ENCODE peak calls at places on chromosome 4, in seven cellular contexts. D, L, O, A, U, E and P are unnamed samples.
A peak's percentile ranks its signal among the peaks of the same experiment; 100 is the strongest.

GRCh38 chr4:6907658-6908191 is 1.9 kb upstream of the TBC1D14 start:
- DNase-seq in D (no peak), L (no peak), O (peak; percentile 47), A (no peak), U (no peak), E (no peak), P (no peak)

GRCh38 chr4:184150102-184150839 is 67.4 kb downstream of the ENPP6 start:
- DNase-seq in D (no peak), L (no peak), O (no peak), A (no peak), U (no peak), E (no peak), P (no peak)

GRCh38 chr4:174216935-174217272 is 66.6 kb downstream of the FBXO8 start:
- DNase-seq in D (no peak), L (no peak), O (no peak), A (no peak), U (no peak), E (no peak), P (no peak)

GRCh38 chr4:33133723-33134122 is 2413.6 kb downstream of the PCDH7 start:
- DNase-seq in D (no peak), L (no peak), O (no peak), A (no peak), U (no peak), E (no peak), P (no peak)

GRCh38 chr4:118904935-118905334 is 16.3 kb downstream of the SYNPO2 start:
- DNase-seq in D (no peak), L (no peak), O (no peak), A (no peak), U (no peak), E (no peak), P (no peak)

GRCh38 chr4:158789853-158790252 is 21.0 kb downstream of the FNIP2 start:
- DNase-seq in D (no peak), L (no peak), O (no peak), A (no peak), U (no peak), E (no peak), P (no peak)

GRCh38 chr4:188297873-188298272 is 158.6 kb downstream of the TRIML1 start:
- DNase-seq in D (no peak), L (no peak), O (no peak), A (no peak), U (no peak), E (no peak), P (no peak)

GRCh38 chr4:98199247-98199646 is 56.0 kb upstream of the STPG2 start:
- DNase-seq in D (no peak), L (no peak), O (no peak), A (no peak), U (no peak), E (no peak), P (no peak)

GRCh38 chr4:32184186-32184585 is 1464.0 kb downstream of the PCDH7 start:
- DNase-seq in D (no peak), L (no peak), O (no peak), A (no peak), U (no peak), E (no peak), P (no peak)

GRCh38 chr4:1241936-1242505 is 6.9 kb downstream of the CTBP1 start:
- DNase-seq in D (no peak), L (peak; percentile 10), O (no peak), A (peak; percentile 50), U (no peak), E (no peak), P (no peak)

GRCh38 chr4:110091426-110091825 is 107.0 kb downstream of the ELOVL6 start:
- DNase-seq in D (no peak), L (no peak), O (no peak), A (no peak), U (no peak), E (no peak), P (no peak)

GRCh38 chr4:3262208-3263052 is 13.5 kb downstream of the MSANTD1 start:
- DNase-seq in D (no peak), L (peak; percentile 39), O (no peak), A (peak; percentile 56), U (no peak), E (no peak), P (no peak)

GRCh38 chr4:2441393-2442174 is 22.8 kb downstream of the CFAP99 start:
- DNase-seq in D (peak; percentile 68), L (no peak), O (peak; percentile 91), A (no peak), U (peak; percentile 76), E (peak; percentile 93), P (peak; percentile 22)

GRCh38 chr4:170667814-170668213 is 578.1 kb upstream of the AADAT start:
- DNase-seq in D (no peak), L (no peak), O (no peak), A (no peak), U (no peak), E (no peak), P (no peak)

GRCh38 chr4:172851534-172851933 is 317.1 kb upstream of the GALNT7 start:
- DNase-seq in D (no peak), L (no peak), O (no peak), A (no peak), U (no peak), E (no peak), P (no peak)

GRCh38 chr4:48090621-48091020 is 43.4 kb downstream of the TXK start:
- DNase-seq in D (no peak), L (no peak), O (no peak), A (no peak), U (no peak), E (no peak), P (no peak)

GRCh38 chr4:39648213-39648612 is 9.5 kb upstream of the SMIM14 start:
- DNase-seq in D (no peak), L (no peak), O (no peak), A (no peak), U (no peak), E (no peak), P (no peak)

GRCh38 chr4:104493071-104493831 is 1.4 kb downstream of the CXXC4 start:
- DNase-seq in D (no peak), L (no peak), O (peak; percentile 23), A (no peak), U (no peak), E (no peak), P (no peak)

GRCh38 chr4:5341151-5341925 is 290.1 kb downstream of the STK32B start:
- DNase-seq in D (no peak), L (no peak), O (no peak), A (no peak), U (no peak), E (no peak), P (no peak)